ENCODE peak calls at places on chromosome 19, in four cellular contexts. Z is fibroblast of the aortic adventitia, Y is GM12878, H is bronchial epithelial cell. M is an unnamed sample.

GRCh38 chr19:55391702-55392615 is 6.2 kb downstream of the RPL28 start:
- DNase-seq in Z (no peak), Y (no peak), H (peak), M (no peak)

GRCh38 chr19:50896591-50897190 is 14.5 kb downstream of the KLK4 start:
- DNase-seq in Z (peak), Y (peak), H (peak), M (peak)

GRCh38 chr19:2358548-2359173 is 1.4 kb upstream of the TMPRSS9 start:
- DNase-seq in Z (no peak), Y (no peak), H (no peak), M (no peak)

GRCh38 chr19:41334793-41335192 is 18.9 kb downstream of the TGFB1 start:
- DNase-seq in Z (no peak), Y (no peak), H (no peak), M (no peak)

GRCh38 chr19:33819496-33819874 is 22.8 kb downstream of the KCTD15 start:
- DNase-seq in Z (no peak), Y (no peak), H (no peak), M (no peak)

GRCh38 chr19:30406220-30406944 is 34.2 kb downstream of the ZNF536 start:
- DNase-seq in Z (no peak), Y (no peak), H (no peak), M (no peak)

GRCh38 chr19:44820648-44821609 is 12.0 kb downstream of the BCAM start:
- DNase-seq in Z (no peak), Y (no peak), H (no peak), M (no peak)

GRCh38 chr19:48319647-48320537 is 5.5 kb upstream of the EMP3 start:
- DNase-seq in Z (peak), Y (no peak), H (peak), M (no peak)

GRCh38 chr19:47729799-47730520 is 15.4 kb upstream of the NOP53 start:
- DNase-seq in Z (no peak), Y (no peak), H (peak), M (no peak)

GRCh38 chr19:52140077-52140710 is 456 bp upstream of the ZNF616 start:
- DNase-seq in Z (no peak), Y (no peak), H (no peak), M (no peak)

GRCh38 chr19:3365447-3366103 is 808 bp upstream of the NFIC start:
- DNase-seq in Z (peak), Y (no peak), H (no peak), M (no peak)

GRCh38 chr19:23409392-23410048 is 14.2 kb upstream of the ZNF91 start:
- DNase-seq in Z (no peak), Y (no peak), H (no peak), M (no peak)

DNA sequence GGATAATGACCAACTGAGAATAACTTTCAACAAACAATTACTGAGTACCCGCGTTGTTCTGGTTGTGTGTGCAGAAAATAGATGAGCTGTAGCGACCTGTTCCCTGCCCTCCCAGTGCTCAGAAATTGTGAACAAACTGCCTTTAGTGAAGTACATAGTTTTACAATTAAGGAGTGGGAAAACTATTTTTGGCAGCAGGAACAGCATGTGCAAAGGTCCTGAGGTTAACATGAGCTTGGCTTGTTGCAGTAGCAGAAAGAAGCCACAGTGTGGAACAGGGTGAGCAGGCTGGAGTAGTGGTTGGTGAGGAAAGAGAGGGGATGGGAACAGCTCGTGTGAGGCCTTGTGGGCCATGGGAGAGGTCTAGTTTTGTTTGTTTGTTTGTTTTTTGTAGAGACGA is 16.0 kb downstream of the RYR1 start:
- DNase-seq in Z (no peak), Y (no peak), H (no peak), M (no peak)
- TF ChIP-seq CTCF in Z (no peak), Y (no peak), H (no peak), M (no peak)

DNA sequence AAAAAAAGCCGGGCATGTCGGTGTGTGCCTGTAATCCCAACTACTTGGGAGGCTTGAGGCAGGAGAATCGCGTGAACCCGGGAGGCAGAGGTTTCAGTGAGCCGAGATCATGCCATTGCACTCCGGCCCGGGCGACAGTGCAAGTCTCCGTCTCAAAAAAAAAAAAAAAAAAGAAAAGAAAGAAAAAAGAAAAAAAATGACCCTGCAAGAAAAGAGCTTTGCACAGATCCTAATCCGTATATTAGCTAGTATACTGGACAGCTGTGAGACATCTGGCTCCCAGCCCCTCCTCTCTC is 1.0 kb upstream of the AKT2 start:
- DNase-seq in Z (no peak), Y (no peak), H (no peak), M (no peak)
- H3K4me3 ChIP-seq in Z (peak), Y (peak), H (no peak), M (peak)

GRCh38 chr19:1258707-1259205 is 10.4 kb downstream of the MIDN start:
- DNase-seq in Z (peak), Y (no peak), H (peak), M (no peak)
- TF ChIP-seq CTCF in Z (no peak), Y (no peak), H (no peak), M (no peak)

GRCh38 chr19:16591803-16592556 is 19.8 kb upstream of the SLC35E1 start:
- DNase-seq in Z (no peak), Y (no peak), H (peak), M (no peak)
- H3K4me3 ChIP-seq in Z (no peak), Y (no peak), H (no peak), M (no peak)

DNA sequence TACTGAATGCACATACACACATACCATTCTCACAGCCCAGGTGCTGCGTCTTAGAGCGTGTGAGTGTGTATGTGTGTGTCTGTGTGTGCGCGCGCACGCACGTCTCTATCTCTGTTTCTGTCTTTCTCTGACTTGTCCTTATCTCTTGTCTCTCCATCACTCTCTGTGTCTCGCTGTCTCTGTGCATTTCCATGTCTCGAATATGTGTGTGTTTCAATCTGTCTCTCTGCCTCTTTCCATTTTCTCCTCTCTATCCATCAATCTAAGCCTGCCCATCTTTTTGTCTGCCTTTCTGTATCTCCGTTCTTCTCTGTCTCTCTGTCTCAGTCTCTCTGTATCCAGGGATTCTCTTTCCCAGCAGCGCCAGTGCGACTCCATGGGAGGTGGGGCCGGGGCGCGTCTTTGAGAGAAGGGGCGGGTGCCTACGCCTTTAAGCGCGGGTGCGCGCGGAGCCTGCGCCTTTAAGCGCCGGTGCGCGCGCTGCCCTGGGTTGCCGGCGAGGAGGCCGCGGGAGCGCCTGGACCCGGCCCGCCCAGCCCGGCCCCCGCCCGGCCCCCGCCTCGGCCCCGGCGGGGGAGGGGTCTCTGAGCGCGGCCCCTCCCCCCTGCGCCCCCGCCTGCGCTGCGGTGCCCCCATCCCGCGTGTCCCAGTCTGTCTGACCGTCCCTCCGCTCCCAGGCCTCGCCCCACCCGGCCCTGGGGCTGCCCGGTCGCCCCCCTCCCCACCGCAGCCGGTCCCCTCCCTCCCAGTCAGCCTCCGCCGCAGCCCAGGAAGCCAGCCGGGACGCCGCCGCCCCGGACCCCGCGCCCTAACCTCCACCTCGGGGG is at the start of gene LRFN3:
- DNase-seq in Z (peak), Y (no peak), H (peak), M (no peak)
- TF ChIP-seq CTCF in Z (no peak), Y (no peak), H (no peak), M (no peak)

GRCh38 chr19:46487802-46488445 is 7.7 kb downstream of the PNMA8B start:
- DNase-seq in Z (peak), Y (no peak), H (peak), M (no peak)

GRCh38 chr19:46487178-46487801 is 8.4 kb downstream of the PNMA8B start:
- DNase-seq in Z (peak), Y (no peak), H (no peak), M (no peak)

GRCh38 chr19:46490774-46491173 is 4.9 kb downstream of the PNMA8B start:
- DNase-seq in Z (no peak), Y (no peak), H (no peak), M (no peak)

GRCh38 chr19:46488551-46488950 is 7.1 kb downstream of the PNMA8B start:
- DNase-seq in Z (no peak), Y (no peak), H (no peak), M (no peak)

GRCh38 chr19:46489445-46490272 is 6.0 kb downstream of the PNMA8B start:
- DNase-seq in Z (peak), Y (no peak), H (no peak), M (no peak)
- H3K4me3 ChIP-seq in Z (no peak), Y (no peak), H (no peak), M (peak)

GRCh38 chr19:49468746-49469447 is 5.1 kb upstream of the FLT3LG start:
- DNase-seq in Z (peak), Y (peak), H (peak), M (no peak)

GRCh38 chr19:49468199-49468598 is 5.8 kb upstream of the FLT3LG start:
- DNase-seq in Z (no peak), Y (no peak), H (peak), M (no peak)

GRCh38 chr19:49472936-49473335 is 1.1 kb upstream of the FLT3LG start:
- DNase-seq in Z (no peak), Y (no peak), H (no peak), M (no peak)

GRCh38 chr19:49470615-49470978 is 3.4 kb upstream of the FLT3LG start:
- DNase-seq in Z (no peak), Y (no peak), H (no peak), M (no peak)

GRCh38 chr19:49469828-49470614 is 4.0 kb upstream of the FLT3LG start:
- DNase-seq in Z (no peak), Y (peak), H (no peak), M (no peak)
- TF ChIP-seq CTCF in Z (no peak), Y (peak), H (peak), M (peak)

M was measured in epithelial cell of proximal tubule.